ENCODE peak calls at places on chromosome 18, in ten cellular contexts. K is hepatocyte; O is sigmoid colon; V is psoas muscle; Q is naive thymus-derived CD4-positive, alpha-beta T cell; H is prostate gland; F is bronchial epithelial cell; A is PC-9; J is CD8-positive, alpha-beta T cell; B is GM23248. Y is an unnamed sample. For H3K36me3, the result is how much of the 10 kb centered on the place peaks cover.

GRCh38 chr18:37564796-37565137 is 831 bp downstream of the CELF4 start:
- DNase-seq in K (peak), O (peak), V (peak), Q (no peak), H (peak), F (peak), A (no peak), J (no peak), B (peak), Y (no peak)

GRCh38 chr18:36643016-36643415 is 185.8 kb downstream of the TPGS2 start:
- DNase-seq in K (no peak), O (no peak), V (no peak), Q (no peak), H (no peak), F (no peak), A (no peak), J (no peak), B (no peak), Y (no peak)

GRCh38 chr18:80103231-80103630 is 5.8 kb upstream of the ADNP2 start:
- DNase-seq in K (no peak), O (no peak), V (no peak), Q (no peak), H (no peak), F (peak), A (no peak), J (no peak), B (peak), Y (no peak)

GRCh38 chr18:33744032-33744697 is 166.1 kb downstream of the ASXL3 start:
- DNase-seq in K (no peak), O (no peak), V (no peak), Q (no peak), H (peak), F (no peak), A (no peak), J (no peak), B (no peak), Y (no peak)

GRCh38 chr18:57915241-57915640 is 112.1 kb upstream of the ATP8B1 start:
- DNase-seq in K (no peak), O (no peak), V (no peak), Q (no peak), H (no peak), F (no peak), A (no peak), J (no peak), B (no peak), Y (no peak)

GRCh38 chr18:77131100-77131651 is 1.4 kb downstream of the MBP start:
- DNase-seq in K (peak), O (peak), V (peak), Q (no peak), H (no peak), F (no peak), A (peak), J (peak), B (no peak), Y (no peak)

GRCh38 chr18:79523738-79524180 is 128.0 kb downstream of the NFATC1 start:
- DNase-seq in K (no peak), O (peak), V (no peak), Q (peak), H (no peak), F (no peak), A (no peak), J (peak), B (no peak), Y (peak)

GRCh38 chr18:7388752-7389151 is 157.9 kb downstream of the LRRC30 start:
- DNase-seq in K (no peak), O (no peak), V (no peak), Q (no peak), H (no peak), F (no peak), A (no peak), J (no peak), B (no peak), Y (no peak)

GRCh38 chr18:37654034-37654433 is 88.4 kb upstream of the CELF4 start:
- DNase-seq in K (no peak), O (no peak), V (no peak), Q (no peak), H (peak), F (no peak), A (no peak), J (no peak), B (no peak), Y (no peak)

GRCh38 chr18:3972291-3972985 is 482.7 kb downstream of the DLGAP1 start:
- DNase-seq in K (no peak), O (no peak), V (no peak), Q (no peak), H (no peak), F (peak), A (no peak), J (no peak), B (peak), Y (no peak)

GRCh38 chr18:49101230-49101629 is 150.5 kb upstream of the SMAD7 start:
- DNase-seq in K (no peak), O (no peak), V (no peak), Q (no peak), H (no peak), F (no peak), A (no peak), J (no peak), B (no peak), Y (no peak)

GRCh38 chr18:12520442-12520992 is 112.8 kb downstream of the PRELID3A start:
- DNase-seq in K (no peak), O (no peak), V (no peak), Q (no peak), H (no peak), F (no peak), A (no peak), J (no peak), B (peak), Y (no peak)

GRCh38 chr18:78496095-78496494 is 483.5 kb upstream of the SALL3 start:
- DNase-seq in K (peak), O (peak), V (no peak), Q (no peak), H (peak), F (no peak), A (no peak), J (no peak), B (no peak), Y (no peak)

GRCh38 chr18:11821643-11822237 is 29.5 kb upstream of the CHMP1B start:
- DNase-seq in K (no peak), O (no peak), V (no peak), Q (no peak), H (no peak), F (no peak), A (no peak), J (no peak), B (no peak), Y (no peak)

GRCh38 chr18:78146136-78146535 is 833.5 kb upstream of the SALL3 start:
- DNase-seq in K (no peak), O (no peak), V (no peak), Q (no peak), H (no peak), F (no peak), A (no peak), J (no peak), B (no peak), Y (no peak)

GRCh38 chr18:5969355-5970003 is 74.2 kb upstream of the TMEM200C start:
- DNase-seq in K (no peak), O (no peak), V (no peak), Q (no peak), H (no peak), F (no peak), A (no peak), J (no peak), B (no peak), Y (no peak)

GRCh38 chr18:13570856-13571495 is 155.4 kb downstream of the FAM210A start:
- DNase-seq in K (no peak), O (no peak), V (no peak), Q (no peak), H (no peak), F (no peak), A (no peak), J (no peak), B (peak), Y (no peak)

GRCh38 chr18:6256521-6256920 is 158.2 kb downstream of the L3MBTL4 start:
- DNase-seq in K (no peak), O (no peak), V (no peak), Q (no peak), H (no peak), F (no peak), A (no peak), J (no peak), B (no peak), Y (no peak)

GRCh38 chr18:27120246-27120645 is 64.9 kb downstream of the CHST9 start:
- DNase-seq in K (no peak), O (no peak), V (no peak), Q (no peak), H (no peak), F (no peak), A (no peak), J (no peak), B (no peak), Y (no peak)

GRCh38 chr18:2108581-2108980 is 462.7 kb downstream of the METTL4 start:
- DNase-seq in K (no peak), O (no peak), V (no peak), Q (no peak), H (no peak), F (no peak), A (no peak), J (no peak), B (no peak), Y (no peak)

GRCh38 chr18:35526476-35527120 is 28.8 kb upstream of the INO80C start:
- DNase-seq in K (no peak), O (no peak), V (no peak), Q (no peak), H (no peak), F (peak), A (peak), J (no peak), B (peak), Y (no peak)

GRCh38 chr18:11324956-11325873 is 175.8 kb upstream of the PIEZO2 start:
- DNase-seq in K (no peak), O (no peak), V (no peak), Q (no peak), H (no peak), F (no peak), A (no peak), J (no peak), B (peak), Y (no peak)

GRCh38 chr18:10726198-10727068 is 200.6 kb downstream of the NAPG start:
- DNase-seq in K (no peak), O (no peak), V (no peak), Q (no peak), H (peak), F (peak), A (no peak), J (no peak), B (no peak), Y (no peak)

GRCh38 chr18:43563780-43564179 is 286.5 kb upstream of the SYT4 start:
- DNase-seq in K (peak), O (no peak), V (no peak), Q (no peak), H (no peak), F (peak), A (peak), J (no peak), B (peak), Y (no peak)

GRCh38 chr18:34867520-34867919 is 157.4 kb downstream of the DTNA start:
- DNase-seq in K (peak), O (no peak), V (no peak), Q (no peak), H (no peak), F (no peak), A (no peak), J (no peak), B (peak), Y (no peak)

GRCh38 chr18:49669403-49669802 is 107.5 kb downstream of the LIPG start:
- DNase-seq in K (no peak), O (no peak), V (no peak), Q (no peak), H (no peak), F (peak), A (no peak), J (no peak), B (no peak), Y (no peak)

GRCh38 chr18:68703326-68703725 is 11.6 kb downstream of the TMX3 start:
- DNase-seq in K (no peak), O (no peak), V (no peak), Q (no peak), H (no peak), F (no peak), A (no peak), J (no peak), B (no peak), Y (no peak)

GRCh38 chr18:68701353-68701752 is 13.6 kb downstream of the TMX3 start:
- DNase-seq in K (no peak), O (no peak), V (no peak), Q (no peak), H (no peak), F (no peak), A (no peak), J (no peak), B (no peak), Y (no peak)

GRCh38 chr18:68705119-68705518 is 9.8 kb downstream of the TMX3 start:
- DNase-seq in K (no peak), O (no peak), V (no peak), Q (no peak), H (no peak), F (no peak), A (no peak), J (no peak), B (no peak), Y (no peak)
- H3K36me3 ChIP-seq in K (under half), O (under half), V (under half), Q (under half), H (under half), F (under half), A (under half), J (under half), B (under half), Y (under half)

GRCh38 chr18:58975296-58975695 is 110.6 kb downstream of the ZNF532 start:
- DNase-seq in K (no peak), O (no peak), V (no peak), Q (no peak), H (no peak), F (no peak), A (no peak), J (no peak), B (no peak), Y (no peak)
- H3K36me3 ChIP-seq in K (under half), O (under half), V (under half), Q (under half), H (under half), F (under half), A (under half), J (under half), B (under half), Y (under half)

GRCh38 chr18:32126538-32126937 is 34.9 kb downstream of the RNF138 start:
- DNase-seq in K (no peak), O (no peak), V (no peak), Q (no peak), H (no peak), F (no peak), A (no peak), J (no peak), B (no peak), Y (no peak)

GRCh38 chr18:32122039-32122438 is 30.4 kb downstream of the RNF138 start:
- DNase-seq in K (no peak), O (no peak), V (no peak), Q (no peak), H (no peak), F (no peak), A (no peak), J (no peak), B (no peak), Y (no peak)
- H3K36me3 ChIP-seq in K (under half), O (half or more), V (under half), Q (half or more), H (under half), F (under half), A (under half), J (under half), B (under half), Y (under half)

GRCh38 chr18:55228191-55228590 is 268.9 kb upstream of the CCDC68 start:
- DNase-seq in K (no peak), O (no peak), V (no peak), Q (no peak), H (no peak), F (no peak), A (no peak), J (no peak), B (no peak), Y (no peak)
- H3K36me3 ChIP-seq in K (under half), O (under half), V (under half), Q (under half), H (under half), F (under half), A (under half), J (under half), B (under half), Y (under half)

GRCh38 chr18:23897733-23898132 is 116.8 kb upstream of the TTC39C start:
- DNase-seq in K (no peak), O (no peak), V (no peak), Q (no peak), H (no peak), F (no peak), A (no peak), J (no peak), B (no peak), Y (no peak)

GRCh38 chr18:23900979-23901378 is 113.6 kb upstream of the TTC39C start:
- DNase-seq in K (no peak), O (no peak), V (no peak), Q (no peak), H (no peak), F (no peak), A (no peak), J (no peak), B (no peak), Y (no peak)

GRCh38 chr18:23903971-23904370 is 110.6 kb upstream of the TTC39C start:
- DNase-seq in K (no peak), O (no peak), V (peak), Q (no peak), H (no peak), F (no peak), A (no peak), J (no peak), B (no peak), Y (no peak)

GRCh38 chr18:23906658-23907057 is 107.9 kb upstream of the TTC39C start:
- DNase-seq in K (no peak), O (no peak), V (no peak), Q (no peak), H (no peak), F (no peak), A (no peak), J (no peak), B (no peak), Y (no peak)

DNA sequence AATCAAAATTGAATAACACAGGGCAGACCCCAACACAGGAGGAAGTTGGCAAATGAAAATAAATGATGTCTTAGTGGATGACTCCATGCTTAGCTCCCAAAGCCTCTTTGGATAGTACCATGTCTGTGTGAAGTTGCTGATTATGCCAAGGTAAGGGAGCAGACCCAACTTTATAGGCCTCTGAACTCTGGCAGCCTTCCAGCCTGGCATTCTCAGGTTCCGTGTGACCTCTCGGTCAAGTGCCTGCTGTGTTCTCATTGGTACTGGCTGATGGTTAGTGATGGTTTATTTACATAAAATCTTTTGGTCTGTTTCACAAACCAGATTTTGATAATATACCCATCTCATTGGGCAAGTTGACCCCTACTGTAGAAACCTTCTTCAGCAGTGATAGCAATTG is 112.2 kb upstream of the TTC39C start:
- DNase-seq in K (no peak), O (no peak), V (no peak), Q (no peak), H (no peak), F (no peak), A (no peak), J (no peak), B (no peak), Y (no peak)
- H3K36me3 ChIP-seq in K (under half), O (under half), V (under half), Q (under half), H (under half), F (under half), A (under half), J (under half), B (under half), Y (under half)